ENCODE peak calls at places on chromosome 13, in five cellular contexts. One of them, this sample, is unnamed.
A peak's percentile ranks its signal among the peaks of the same experiment; 100 is the strongest.

GRCh38 chr13:66341038-66341437 is 889.1 kb downstream of the PCDH9 start:
- DNase-seq in tibial nerve: no peak
- DNase-seq in right lobe of liver: no peak
- DNase-seq in NCI-H510A: no peak
- DNase-seq in T-helper 17 cell: no peak
- DNase-seq in this sample: no peak

GRCh38 chr13:40456397-40456958 is 210.0 kb downstream of the FOXO1 start:
- DNase-seq in tibial nerve: no peak
- DNase-seq in right lobe of liver: no peak
- DNase-seq in NCI-H510A: no peak
- DNase-seq in T-helper 17 cell: no peak
- DNase-seq in this sample: no peak

GRCh38 chr13:39485314-39485700 is 117.7 kb downstream of the LHFPL6 start:
- DNase-seq in tibial nerve: no peak
- DNase-seq in right lobe of liver: no peak
- DNase-seq in NCI-H510A: no peak
- DNase-seq in T-helper 17 cell: no peak
- DNase-seq in this sample: no peak

GRCh38 chr13:102197193-102197592 is 204.7 kb downstream of the FGF14 start:
- DNase-seq in tibial nerve: no peak
- DNase-seq in right lobe of liver: no peak
- DNase-seq in NCI-H510A: no peak
- DNase-seq in T-helper 17 cell: no peak
- DNase-seq in this sample: no peak

GRCh38 chr13:50993908-50994307 is 84.3 kb downstream of the RNASEH2B start:
- DNase-seq in tibial nerve: peak; percentile 61
- DNase-seq in right lobe of liver: no peak
- DNase-seq in NCI-H510A: no peak
- DNase-seq in T-helper 17 cell: no peak
- DNase-seq in this sample: no peak

GRCh38 chr13:99199541-99200432 is 867 bp upstream of the UBAC2 start:
- DNase-seq in tibial nerve: no peak
- DNase-seq in right lobe of liver: no peak
- DNase-seq in NCI-H510A: no peak
- DNase-seq in T-helper 17 cell: peak; percentile 21
- DNase-seq in this sample: no peak

GRCh38 chr13:109670776-109671175 is 115.6 kb downstream of the IRS2 start:
- DNase-seq in tibial nerve: no peak
- DNase-seq in right lobe of liver: no peak
- DNase-seq in NCI-H510A: no peak
- DNase-seq in T-helper 17 cell: no peak
- DNase-seq in this sample: no peak

GRCh38 chr13:92657565-92657964 is 569.0 kb upstream of the GPC6 start:
- DNase-seq in tibial nerve: no peak
- DNase-seq in right lobe of liver: no peak
- DNase-seq in NCI-H510A: no peak
- DNase-seq in T-helper 17 cell: no peak
- DNase-seq in this sample: no peak

GRCh38 chr13:30616927-30617314 is 799 bp upstream of the USPL1 start:
- DNase-seq in tibial nerve: peak; percentile 86
- DNase-seq in right lobe of liver: peak; percentile 75
- DNase-seq in NCI-H510A: peak; percentile 17
- DNase-seq in T-helper 17 cell: peak; percentile 34
- DNase-seq in this sample: no peak

GRCh38 chr13:71304861-71305260 is 562.1 kb downstream of the DACH1 start:
- DNase-seq in tibial nerve: no peak
- DNase-seq in right lobe of liver: no peak
- DNase-seq in NCI-H510A: no peak
- DNase-seq in T-helper 17 cell: no peak
- DNase-seq in this sample: no peak

GRCh38 chr13:110403315-110403714 is 96.2 kb downstream of the COL4A2 start:
- DNase-seq in tibial nerve: no peak
- DNase-seq in right lobe of liver: no peak
- DNase-seq in NCI-H510A: no peak
- DNase-seq in T-helper 17 cell: no peak
- DNase-seq in this sample: no peak

GRCh38 chr13:109938255-109938936 is 152.0 kb upstream of the IRS2 start:
- DNase-seq in tibial nerve: peak; percentile 22
- DNase-seq in right lobe of liver: no peak
- DNase-seq in NCI-H510A: no peak
- DNase-seq in T-helper 17 cell: no peak
- DNase-seq in this sample: no peak

GRCh38 chr13:76106763-76107162 is 470.6 kb downstream of the LMO7 start:
- DNase-seq in tibial nerve: no peak
- DNase-seq in right lobe of liver: no peak
- DNase-seq in NCI-H510A: no peak
- DNase-seq in T-helper 17 cell: no peak
- DNase-seq in this sample: no peak